ENCODE peak calls at places on chromosomes 3 and 15, in four cellular contexts. B is LoVo, E is EL, S is astrocyte. A is an unnamed sample.

GRCh38 chr3:119194237-119195150 is 21.1 kb downstream of the UPK1B start:
- DNase-seq in B (no peak), E (peak), S (peak), A (no peak)

GRCh38 chr15:29278436-29279099 is 8.9 kb upstream of the NSMCE3 start:
- DNase-seq in B (peak), E (peak), S (peak), A (peak)

GRCh38 chr3:168029705-168030104 is 66.0 kb downstream of the GOLIM4 start:
- DNase-seq in B (no peak), E (no peak), S (no peak), A (no peak)

GRCh38 chr3:55333923-55334322 is 153.2 kb downstream of the WNT5A start:
- DNase-seq in B (no peak), E (peak), S (peak), A (no peak)

GRCh38 chr15:46127361-46127874 is 492.6 kb downstream of the SQOR start:
- DNase-seq in B (no peak), E (peak), S (peak), A (no peak)

GRCh38 chr15:63893866-63894661 is 60.3 kb upstream of the HERC1 start:
- DNase-seq in B (no peak), E (no peak), S (no peak), A (no peak)

GRCh38 chr3:127325630-127325961 is 37.8 kb upstream of the PRR20G start:
- DNase-seq in B (no peak), E (no peak), S (peak), A (no peak)

GRCh38 chr15:62171882-62172281 is 6.8 kb upstream of the C2CD4B start:
- DNase-seq in B (no peak), E (no peak), S (no peak), A (no peak)

GRCh38 chr15:85795320-85795668 is 569 bp upstream of the KLHL25 start:
- DNase-seq in B (no peak), E (no peak), S (no peak), A (no peak)

GRCh38 chr15:66702770-66703539 is 919 bp downstream of the SMAD6 start:
- DNase-seq in B (peak), E (no peak), S (peak), A (no peak)

GRCh38 chr15:71103102-71103676 is 12.1 kb upstream of the THSD4 start:
- DNase-seq in B (peak), E (peak), S (no peak), A (no peak)

GRCh38 chr3:153144779-153145178 is 17.2 kb upstream of the RAP2B start:
- DNase-seq in B (no peak), E (peak), S (peak), A (no peak)

GRCh38 chr15:74799843-74800558 is 12.6 kb upstream of the LMAN1L start:
- DNase-seq in B (peak), E (peak), S (no peak), A (no peak)

GRCh38 chr3:20352547-20353164 is 166.7 kb upstream of the SGO1 start:
- DNase-seq in B (no peak), E (peak), S (no peak), A (no peak)

GRCh38 chr15:68619303-68619698 is 40.5 kb downstream of the CORO2B start:
- DNase-seq in B (no peak), E (no peak), S (no peak), A (no peak)

GRCh38 chr15:64807751-64808222 is 17.7 kb downstream of the PIF1 start:
- DNase-seq in B (no peak), E (no peak), S (no peak), A (no peak)

GRCh38 chr3:195913382-195913781 is 5.0 kb upstream of the TNK2 start:
- DNase-seq in B (no peak), E (no peak), S (no peak), A (no peak)

GRCh38 chr15:40782609-40783227 is 12.9 kb downstream of the C15orf62 start:
- DNase-seq in B (peak), E (peak), S (no peak), A (no peak)

GRCh38 chr3:176633511-176633910 is 563.8 kb downstream of the TBL1XR1 start:
- DNase-seq in B (no peak), E (no peak), S (no peak), A (no peak)

GRCh38 chr3:135736740-135737139 is 228.8 kb upstream of the PPP2R3A start:
- DNase-seq in B (no peak), E (peak), S (no peak), A (no peak)

GRCh38 chr15:67524235-67524634 is 3.3 kb downstream of the C15orf61 start:
- DNase-seq in B (no peak), E (peak), S (no peak), A (no peak)

GRCh38 chr15:83207622-83208356 is at the start of gene HDGFL3:
- DNase-seq in B (no peak), E (peak), S (peak), A (no peak)

GRCh38 chr15:45648521-45649200 is 13.8 kb downstream of the SQOR start:
- DNase-seq in B (peak), E (peak), S (peak), A (peak)

GRCh38 chr15:77514635-77515421 is 94.1 kb downstream of the HMG20A start:
- DNase-seq in B (no peak), E (no peak), S (no peak), A (no peak)

A was measured in epithelial cell of proximal tubule.